ENCODE peak calls at places on chromosomes 5 and 9, in nine cellular contexts. C is heart left ventricle, V is right lobe of liver, W is K562, F is HepG2, L is HCT116, A is body of pancreas, J is GM12878, E is gastrocnemius medialis. U is an unnamed sample. For H3K36me3, the result is how much of the 10 kb centered on the place peaks cover.

GRCh38 chr5:172119921-172120688 is 67.9 kb downstream of the STK10 start:
- ATAC-seq in V (no peak), W (no peak), J (no peak), F (peak), A (no peak), L (no peak), C (no peak), E (no peak), U (no peak)

GRCh38 chr5:120683580-120683979 is 219.5 kb downstream of the PRR16 start:
- ATAC-seq in A (no peak), W (no peak), E (no peak), F (no peak), C (no peak), L (no peak), V (no peak), J (no peak), U (no peak)

GRCh38 chr5:67244345-67244793 is 47.8 kb upstream of the CD180 start:
- ATAC-seq in J (no peak), V (peak), C (peak), L (no peak), E (no peak), A (peak), F (peak), W (no peak), U (peak)

GRCh38 chr5:149474198-149474597 is 77.0 kb downstream of the CSNK1A1 start:
- ATAC-seq in A (peak), F (peak), E (peak), C (peak), J (no peak), V (peak), L (peak), W (peak), U (peak)

GRCh38 chr5:127590154-127590722 is 58.6 kb upstream of the CTXN3 start:
- ATAC-seq in L (no peak), F (no peak), W (no peak), J (peak), A (no peak), E (no peak), V (no peak), C (no peak), U (no peak)

GRCh38 chr9:21994526-21994995 is at the start of gene CDKN2B-AS1:
- ATAC-seq in E (peak), V (peak), A (peak), W (no peak), C (peak), F (peak), J (peak), L (peak), U (peak)

GRCh38 chr9:131323629-131324028 is 34.1 kb downstream of the PLPP7 start:
- ATAC-seq in L (no peak), C (no peak), J (no peak), F (peak), E (no peak), V (no peak), A (peak), W (no peak), U (no peak)

GRCh38 chr9:137371966-137372651 is 50.9 kb downstream of the EXD3 start:
- ATAC-seq in A (no peak), J (no peak), E (no peak), V (no peak), C (no peak), L (no peak), F (peak), W (no peak), U (no peak)

GRCh38 chr5:168171901-168172717 is 119.3 kb upstream of the WWC1 start:
- ATAC-seq in C (peak), W (no peak), V (no peak), F (no peak), L (no peak), A (no peak), J (no peak), E (no peak), U (no peak)

GRCh38 chr5:178516836-178517235 is 73.4 kb downstream of the COL23A1 start:
- ATAC-seq in C (no peak), L (no peak), W (no peak), V (no peak), E (no peak), A (no peak), J (no peak), F (no peak), U (no peak)

GRCh38 chr9:128323192-128323730 is 622 bp downstream of the COQ4 start:
- ATAC-seq in J (peak), E (no peak), A (no peak), L (no peak), F (no peak), W (no peak), C (no peak), V (no peak), U (no peak)

GRCh38 chr5:41891066-41891707 is 13.0 kb upstream of the RIMOC1 start:
- ATAC-seq in A (no peak), L (no peak), W (peak), E (no peak), C (no peak), V (no peak), J (peak), F (no peak), U (no peak)

GRCh38 chr5:124056326-124057160 is 544.6 kb downstream of the CSNK1G3 start:
- ATAC-seq in W (no peak), V (no peak), C (no peak), E (no peak), F (no peak), A (no peak), L (no peak), J (peak), U (no peak)

GRCh38 chr5:60649288-60649917 is 50.6 kb downstream of the DEPDC1B start:
- ATAC-seq in L (peak), W (peak), V (peak), F (peak), J (peak), C (no peak), E (no peak), A (no peak), U (no peak)

GRCh38 chr9:83665576-83666200 is 42.1 kb downstream of the UBQLN1 start:
- ATAC-seq in W (no peak), A (no peak), E (no peak), C (no peak), J (peak), V (no peak), L (no peak), F (no peak), U (no peak)

GRCh38 chr9:83656952-83657351 is 34.0 kb downstream of the IDNK start:
- ATAC-seq in L (no peak), F (no peak), J (peak), V (no peak), C (no peak), W (no peak), E (no peak), A (no peak), U (no peak)

DNA sequence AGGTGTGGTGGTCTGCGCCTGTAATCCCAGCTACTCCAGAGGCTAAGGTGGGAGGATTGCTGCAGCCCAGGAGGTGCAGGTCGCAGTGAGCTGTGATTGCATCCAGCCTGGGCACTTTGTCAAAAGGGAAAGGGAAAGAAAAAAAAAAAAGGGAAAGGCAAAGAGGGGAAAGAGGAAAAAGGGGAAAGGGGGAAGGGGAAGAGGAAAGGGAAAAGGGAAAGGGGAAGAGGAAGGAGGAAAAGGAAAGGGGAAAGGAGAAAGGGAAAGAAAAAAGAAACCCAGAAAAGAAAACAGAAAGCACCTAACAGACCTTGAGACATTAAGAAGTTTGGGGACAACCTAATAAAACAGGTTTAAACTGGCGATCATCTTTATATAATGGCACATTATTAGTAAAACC is 40.0 kb downstream of the IDNK start:
- ATAC-seq in E (no peak), F (no peak), L (no peak), A (no peak), W (no peak), J (no peak), V (no peak), C (no peak), U (no peak)
- H3K36me3 ChIP-seq in E (under half), F (half or more), L (half or more), A (under half), W (half or more), J (under half), V (under half), C (under half), U (under half)

GRCh38 chr9:121652838-121653231 is 1.4 kb downstream of the DAB2IP start:
- ATAC-seq in C (no peak), F (no peak), E (no peak), V (no peak), L (no peak), J (no peak), A (no peak), W (no peak), U (no peak)

GRCh38 chr9:121652037-121652837 is 803 bp downstream of the DAB2IP start:
- ATAC-seq in E (no peak), A (no peak), W (no peak), L (no peak), J (no peak), V (peak), C (peak), F (no peak), U (no peak)

GRCh38 chr9:121650220-121651013 is 1.0 kb upstream of the DAB2IP start:
- ATAC-seq in L (peak), A (peak), C (peak), V (peak), W (peak), J (peak), E (no peak), F (peak), U (peak)

GRCh38 chr9:121651014-121651294 is 480 bp upstream of the DAB2IP start:
- ATAC-seq in V (no peak), F (no peak), L (no peak), W (no peak), J (no peak), E (no peak), C (no peak), A (no peak), U (no peak)

DNA sequence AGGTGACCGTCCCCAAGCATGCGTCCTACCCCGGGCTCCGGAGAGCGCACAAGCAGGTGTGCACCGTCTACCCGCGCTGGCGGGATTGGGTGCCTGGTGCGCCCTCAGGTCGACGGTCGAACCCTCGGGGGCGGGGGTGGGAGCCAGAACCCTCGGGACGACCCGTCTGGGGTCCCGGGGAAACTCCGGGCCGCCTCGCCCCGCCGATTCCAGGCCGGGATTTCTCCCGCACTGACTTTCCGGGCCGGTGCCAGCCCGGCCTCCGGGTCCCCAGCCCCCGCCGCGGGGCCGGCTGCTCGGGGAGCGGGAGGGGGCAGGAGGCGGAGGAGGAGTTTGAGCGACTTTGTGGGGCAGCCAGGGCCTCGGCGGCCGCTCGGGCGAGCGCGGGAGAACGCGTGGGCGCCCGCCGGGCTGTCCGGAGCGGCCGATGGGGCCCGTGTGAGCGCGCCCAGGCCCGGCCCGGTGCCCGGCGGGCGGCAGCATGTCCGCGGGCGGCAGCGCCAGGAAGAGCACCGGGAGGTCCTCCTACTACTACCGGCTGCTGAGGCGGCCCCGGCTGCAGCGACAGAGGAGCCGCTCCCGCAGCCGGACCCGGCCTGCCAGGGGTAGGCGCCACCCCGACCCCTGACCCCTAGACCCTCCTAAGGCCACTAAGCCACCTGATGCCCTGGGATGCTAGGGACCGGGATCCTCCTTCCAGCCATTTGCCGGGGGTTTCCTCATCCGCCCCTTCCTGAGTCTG is at the start of gene DAB2IP:
- ATAC-seq in A (peak), E (peak), V (peak), F (peak), J (peak), C (peak), W (peak), L (peak), U (peak)
- TF ChIP-seq POLR2A in A (peak), E (peak), V (peak), F (no peak), J (no peak), C (no peak), W (no peak), L (no peak), U (no peak)

GRCh38 chr5:59035681-59036080 is 452.8 kb downstream of the RAB3C start:
- ATAC-seq in V (no peak), A (no peak), J (no peak), C (no peak), E (no peak), F (no peak), L (no peak), W (no peak), U (no peak)
- H3K27ac ChIP-seq in V (no peak), A (no peak), J (no peak), C (no peak), E (peak), F (no peak), L (no peak), W (no peak), U (peak)

DNA sequence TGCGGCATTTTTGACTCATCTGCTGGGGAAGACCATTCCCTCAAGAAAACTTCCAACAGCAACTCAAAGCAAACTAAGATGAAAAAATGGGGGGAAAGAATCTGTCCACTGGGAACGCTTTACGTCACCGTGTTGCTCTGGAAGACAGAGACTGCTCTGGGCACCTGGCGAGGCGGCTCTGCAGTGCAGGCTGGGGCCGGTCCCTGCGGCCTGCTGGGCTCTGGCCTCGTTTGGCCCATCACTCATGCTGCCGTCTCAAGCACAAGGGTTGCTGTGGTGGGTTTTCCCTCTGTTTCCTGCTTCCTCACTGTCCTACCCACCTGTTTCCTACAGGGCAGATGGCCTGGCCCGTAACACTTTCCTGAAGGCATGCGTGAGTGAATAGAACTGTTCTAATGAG is 92.9 kb upstream of the OTULINL start:
- ATAC-seq in V (no peak), E (no peak), F (no peak), A (no peak), W (no peak), C (no peak), J (no peak), L (no peak), U (no peak)
- H3K36me3 ChIP-seq in V (under half), E (under half), F (half or more), A (under half), W (under half), C (under half), J (under half), L (under half), U (under half)